ENCODE peak calls at places on chromosomes 3 and 15, in seven cellular contexts. One of them, this sample, is unnamed.
A peak's percentile ranks its signal among the peaks of the same experiment; 100 is the strongest.

GRCh38 chr3:163138258-163138657 is 1641.7 kb downstream of the OTOL1 start:
- DNase-seq in endodermal cell: no peak
- DNase-seq in cardiac muscle cell: no peak
- DNase-seq in sigmoid colon: no peak
- DNase-seq in spleen: no peak
- DNase-seq in H1: no peak
- DNase-seq in CD8-positive, alpha-beta T cell: no peak
- DNase-seq in this sample: no peak

GRCh38 chr15:75666823-75667501 is 19.2 kb downstream of the SNX33 start:
- DNase-seq in cardiac muscle cell: peak; percentile 97
- DNase-seq in spleen: peak; percentile 63
- DNase-seq in H1: no peak
- DNase-seq in endodermal cell: no peak
- DNase-seq in CD8-positive, alpha-beta T cell: no peak
- DNase-seq in sigmoid colon: no peak
- DNase-seq in this sample: no peak

GRCh38 chr3:69806735-69807438 is 67.6 kb downstream of the MITF start:
- DNase-seq in H1: no peak
- DNase-seq in sigmoid colon: no peak
- DNase-seq in spleen: no peak
- DNase-seq in cardiac muscle cell: no peak
- DNase-seq in CD8-positive, alpha-beta T cell: no peak
- DNase-seq in endodermal cell: no peak
- DNase-seq in this sample: no peak

GRCh38 chr15:60634815-60635214 is 155.9 kb upstream of the ICE2 start:
- DNase-seq in endodermal cell: no peak
- DNase-seq in spleen: peak; percentile 81
- DNase-seq in cardiac muscle cell: no peak
- DNase-seq in CD8-positive, alpha-beta T cell: no peak
- DNase-seq in H1: no peak
- DNase-seq in sigmoid colon: no peak
- DNase-seq in this sample: no peak

GRCh38 chr15:81091889-81092558 is 42.0 kb upstream of the CFAP161 start:
- DNase-seq in sigmoid colon: no peak
- DNase-seq in spleen: no peak
- DNase-seq in CD8-positive, alpha-beta T cell: no peak
- DNase-seq in H1: no peak
- DNase-seq in endodermal cell: no peak
- DNase-seq in cardiac muscle cell: peak; percentile 71
- DNase-seq in this sample: no peak

GRCh38 chr3:114939920-114940319 is 207.2 kb downstream of the ZBTB20 start:
- DNase-seq in cardiac muscle cell: no peak
- DNase-seq in H1: no peak
- DNase-seq in spleen: no peak
- DNase-seq in sigmoid colon: no peak
- DNase-seq in CD8-positive, alpha-beta T cell: no peak
- DNase-seq in endodermal cell: no peak
- DNase-seq in this sample: no peak

GRCh38 chr3:150346956-150347863 is 60.9 kb upstream of the TSC22D2 start:
- DNase-seq in endodermal cell: no peak
- DNase-seq in spleen: no peak
- DNase-seq in sigmoid colon: no peak
- DNase-seq in H1: no peak
- DNase-seq in CD8-positive, alpha-beta T cell: no peak
- DNase-seq in cardiac muscle cell: no peak
- DNase-seq in this sample: no peak

GRCh38 chr3:101036213-101036618 is 43.0 kb upstream of the ABI3BP start:
- DNase-seq in cardiac muscle cell: peak; percentile 94
- DNase-seq in H1: peak; percentile 21
- DNase-seq in endodermal cell: peak; percentile 62
- DNase-seq in spleen: no peak
- DNase-seq in CD8-positive, alpha-beta T cell: no peak
- DNase-seq in sigmoid colon: no peak
- DNase-seq in this sample: no peak

GRCh38 chr3:23928525-23928924 is 11.6 kb downstream of the RPL15 start:
- DNase-seq in endodermal cell: no peak
- DNase-seq in H1: no peak
- DNase-seq in CD8-positive, alpha-beta T cell: no peak
- DNase-seq in cardiac muscle cell: no peak
- DNase-seq in sigmoid colon: no peak
- DNase-seq in spleen: no peak
- DNase-seq in this sample: no peak

GRCh38 chr3:45841380-45841700 is 579 bp downstream of the LZTFL1 start:
- DNase-seq in sigmoid colon: no peak
- DNase-seq in endodermal cell: no peak
- DNase-seq in CD8-positive, alpha-beta T cell: peak; percentile 4
- DNase-seq in H1: no peak
- DNase-seq in cardiac muscle cell: peak; percentile 26
- DNase-seq in spleen: no peak
- DNase-seq in this sample: no peak

GRCh38 chr15:69576035-69576526 is 123.5 kb downstream of the RPLP1 start:
- DNase-seq in endodermal cell: peak; percentile 80
- DNase-seq in H1: no peak
- DNase-seq in cardiac muscle cell: peak; percentile 38
- DNase-seq in CD8-positive, alpha-beta T cell: peak; percentile 64
- DNase-seq in spleen: peak; percentile 91
- DNase-seq in sigmoid colon: no peak
- DNase-seq in this sample: peak; percentile 32

DNA sequence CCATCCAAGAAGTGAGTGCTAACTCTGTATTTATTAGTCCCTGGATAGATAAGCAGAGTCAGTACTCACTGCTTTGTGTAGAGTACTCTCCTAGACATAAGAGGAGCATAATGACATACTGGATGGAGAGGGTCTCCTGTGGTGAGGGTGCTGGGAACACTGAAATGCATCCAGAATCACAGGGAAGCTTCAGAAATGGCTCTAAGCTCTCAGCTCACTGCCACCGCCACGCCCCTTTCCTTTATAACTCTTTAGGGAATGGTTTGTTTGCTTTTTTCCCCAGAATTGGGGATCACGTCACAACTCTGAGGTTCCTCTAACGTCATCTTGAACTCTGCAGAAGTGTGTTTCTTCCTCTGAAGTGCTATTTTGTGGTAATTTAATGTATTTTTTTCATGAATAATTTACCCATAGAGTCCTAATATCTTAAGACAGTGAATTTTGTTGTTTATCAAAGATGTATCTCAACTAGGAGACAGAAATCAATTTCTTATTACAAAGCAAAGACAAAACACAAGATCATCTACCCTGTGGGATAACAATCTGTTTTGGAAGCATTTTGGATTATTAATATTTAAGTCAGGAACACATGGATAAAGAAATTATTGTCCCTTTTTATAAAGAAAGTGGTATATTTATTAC is 154.6 kb downstream of the PTPRG start:
- DNase-seq in spleen: no peak
- DNase-seq in CD8-positive, alpha-beta T cell: no peak
- DNase-seq in H1: no peak
- DNase-seq in sigmoid colon: no peak
- DNase-seq in endodermal cell: no peak
- DNase-seq in cardiac muscle cell: no peak
- DNase-seq in this sample: no peak
- H3K4me3 ChIP-seq in spleen: no peak overlapping the region
- H3K4me3 ChIP-seq in CD8-positive, alpha-beta T cell: no peak overlapping the region
- H3K4me3 ChIP-seq in H1: no peak overlapping the region
- H3K4me3 ChIP-seq in sigmoid colon: no peak overlapping the region
- H3K4me3 ChIP-seq in endodermal cell: no peak overlapping the region
- H3K4me3 ChIP-seq in cardiac muscle cell: no peak overlapping the region
- H3K4me3 ChIP-seq in this sample: no peak overlapping the region

GRCh38 chr3:134407247-134407640 is 33.0 kb upstream of the AMOTL2 start:
- DNase-seq in CD8-positive, alpha-beta T cell: no peak
- DNase-seq in sigmoid colon: no peak
- DNase-seq in endodermal cell: no peak
- DNase-seq in H1: no peak
- DNase-seq in spleen: no peak
- DNase-seq in cardiac muscle cell: peak; percentile 15
- DNase-seq in this sample: no peak

GRCh38 chr3:134404366-134404885 is 30.2 kb upstream of the AMOTL2 start:
- DNase-seq in H1: no peak
- DNase-seq in CD8-positive, alpha-beta T cell: no peak
- DNase-seq in spleen: no peak
- DNase-seq in endodermal cell: no peak
- DNase-seq in cardiac muscle cell: no peak
- DNase-seq in sigmoid colon: no peak
- DNase-seq in this sample: no peak

GRCh38 chr3:134409041-134409440 is 34.8 kb upstream of the AMOTL2 start:
- DNase-seq in spleen: no peak
- DNase-seq in endodermal cell: no peak
- DNase-seq in CD8-positive, alpha-beta T cell: no peak
- DNase-seq in sigmoid colon: no peak
- DNase-seq in H1: no peak
- DNase-seq in cardiac muscle cell: no peak
- DNase-seq in this sample: no peak

GRCh38 chr3:134406331-134407246 is 32.3 kb upstream of the AMOTL2 start:
- DNase-seq in cardiac muscle cell: peak; percentile 20
- DNase-seq in H1: peak; percentile 50
- DNase-seq in endodermal cell: peak; percentile 86
- DNase-seq in spleen: no peak
- DNase-seq in CD8-positive, alpha-beta T cell: no peak
- DNase-seq in sigmoid colon: no peak
- DNase-seq in this sample: no peak
- H3K4me3 ChIP-seq in cardiac muscle cell: peak overlapping the region; percentile 18
- H3K4me3 ChIP-seq in H1: peak overlapping the region; percentile 46
- H3K4me3 ChIP-seq in endodermal cell: peak overlapping the region; percentile 76
- H3K4me3 ChIP-seq in spleen: peak overlapping the region; percentile 16
- H3K4me3 ChIP-seq in CD8-positive, alpha-beta T cell: no peak overlapping the region
- H3K4me3 ChIP-seq in sigmoid colon: peak overlapping the region; percentile 7
- H3K4me3 ChIP-seq in this sample: no peak overlapping the region

GRCh38 chr3:127456471-127457093 is 134.0 kb downstream of the TPRA1 start:
- DNase-seq in H1: no peak
- DNase-seq in sigmoid colon: peak; percentile 60
- DNase-seq in spleen: peak; percentile 61
- DNase-seq in cardiac muscle cell: peak; percentile 63
- DNase-seq in CD8-positive, alpha-beta T cell: no peak
- DNase-seq in endodermal cell: peak; percentile 61
- DNase-seq in this sample: no peak
- H3K4me3 ChIP-seq in H1: peak overlapping the region; percentile 43
- H3K4me3 ChIP-seq in sigmoid colon: no peak overlapping the region
- H3K4me3 ChIP-seq in spleen: no peak overlapping the region
- H3K4me3 ChIP-seq in cardiac muscle cell: no peak overlapping the region
- H3K4me3 ChIP-seq in CD8-positive, alpha-beta T cell: no peak overlapping the region
- H3K4me3 ChIP-seq in endodermal cell: no peak overlapping the region
- H3K4me3 ChIP-seq in this sample: no peak overlapping the region

GRCh38 chr15:40006646-40007045 is 32.3 kb downstream of the SRP14 start:
- DNase-seq in H1: no peak
- DNase-seq in sigmoid colon: no peak
- DNase-seq in spleen: no peak
- DNase-seq in endodermal cell: no peak
- DNase-seq in CD8-positive, alpha-beta T cell: no peak
- DNase-seq in cardiac muscle cell: no peak
- DNase-seq in this sample: no peak
- H3K4me3 ChIP-seq in H1: no peak overlapping the region
- H3K4me3 ChIP-seq in sigmoid colon: no peak overlapping the region
- H3K4me3 ChIP-seq in spleen: no peak overlapping the region
- H3K4me3 ChIP-seq in endodermal cell: no peak overlapping the region
- H3K4me3 ChIP-seq in CD8-positive, alpha-beta T cell: no peak overlapping the region
- H3K4me3 ChIP-seq in cardiac muscle cell: no peak overlapping the region
- H3K4me3 ChIP-seq in this sample: no peak overlapping the region

DNA sequence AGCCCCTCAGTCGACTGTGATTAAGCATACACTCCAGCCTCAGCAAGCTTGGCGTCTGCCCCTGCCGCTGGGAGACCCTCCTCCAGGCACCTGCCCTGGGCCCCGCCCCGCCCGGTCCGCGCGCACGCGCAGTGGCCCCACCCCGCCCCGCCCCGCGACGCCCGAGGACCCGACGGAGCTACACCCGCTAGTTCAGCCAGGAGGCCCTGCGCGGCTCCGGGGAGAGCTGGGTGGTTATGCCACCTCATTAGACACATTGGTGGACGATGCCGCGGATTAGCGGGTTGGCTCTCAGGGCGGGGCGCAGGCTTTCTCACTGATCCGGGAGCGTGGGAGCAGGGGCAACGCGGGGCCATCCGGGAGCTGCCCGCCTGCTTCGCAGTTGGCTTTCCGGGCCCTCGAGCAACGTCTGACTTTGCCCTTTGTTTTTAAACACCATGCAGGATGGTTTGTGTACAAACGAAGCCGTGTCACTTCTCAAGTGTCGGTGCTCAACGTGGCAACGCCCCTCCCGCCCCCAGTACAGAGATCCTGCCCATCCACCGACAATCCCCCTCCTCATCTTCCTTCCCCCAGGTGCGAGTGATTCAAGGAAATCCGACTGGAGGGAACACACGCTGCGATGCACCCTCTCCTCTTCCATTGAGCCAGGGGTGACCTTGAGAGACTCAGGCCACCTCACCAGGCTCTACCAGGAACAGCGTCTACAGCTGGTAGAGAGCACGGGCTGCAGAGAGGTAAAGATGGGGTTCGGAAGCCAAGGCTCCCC is 109.3 kb downstream of the SHQ1 start:
- DNase-seq in cardiac muscle cell: peak; percentile 49
- DNase-seq in sigmoid colon: no peak
- DNase-seq in spleen: peak; percentile 89
- DNase-seq in endodermal cell: peak; percentile 95
- DNase-seq in CD8-positive, alpha-beta T cell: peak; percentile 73
- DNase-seq in H1: no peak
- DNase-seq in this sample: no peak
- H3K4me3 ChIP-seq in cardiac muscle cell: peak overlapping the region; percentile 21
- H3K4me3 ChIP-seq in sigmoid colon: peak overlapping the region; percentile 6
- H3K4me3 ChIP-seq in spleen: peak overlapping the region; percentile 33
- H3K4me3 ChIP-seq in endodermal cell: peak overlapping the region; percentile 76
- H3K4me3 ChIP-seq in CD8-positive, alpha-beta T cell: peak overlapping the region; percentile 56
- H3K4me3 ChIP-seq in H1: peak overlapping the region; percentile 29
- H3K4me3 ChIP-seq in this sample: no peak overlapping the region

DNA sequence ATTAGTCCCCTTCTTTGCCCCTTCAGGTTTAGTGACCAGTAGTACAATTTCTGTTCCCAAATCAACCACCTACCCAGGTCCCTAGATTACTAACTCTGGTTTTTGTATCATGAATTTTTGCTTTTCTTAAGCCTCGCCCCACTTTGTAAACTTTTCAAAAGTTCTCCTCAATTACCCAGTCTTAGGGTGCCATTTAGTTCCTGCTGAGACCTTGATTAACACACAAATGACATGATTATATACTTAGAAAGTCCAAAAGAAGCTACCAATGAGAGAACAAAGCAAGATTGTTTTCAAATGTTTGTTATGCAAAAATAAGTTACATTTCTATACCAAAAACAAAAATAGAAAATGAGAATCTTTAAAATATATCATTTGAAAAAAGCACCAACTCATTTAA is 594.4 kb downstream of the SQOR start:
- DNase-seq in sigmoid colon: no peak
- DNase-seq in CD8-positive, alpha-beta T cell: no peak
- DNase-seq in endodermal cell: no peak
- DNase-seq in cardiac muscle cell: no peak
- DNase-seq in spleen: no peak
- DNase-seq in H1: no peak
- DNase-seq in this sample: no peak
- H3K4me3 ChIP-seq in sigmoid colon: no peak overlapping the region
- H3K4me3 ChIP-seq in CD8-positive, alpha-beta T cell: no peak overlapping the region
- H3K4me3 ChIP-seq in endodermal cell: no peak overlapping the region
- H3K4me3 ChIP-seq in cardiac muscle cell: no peak overlapping the region
- H3K4me3 ChIP-seq in spleen: no peak overlapping the region
- H3K4me3 ChIP-seq in H1: no peak overlapping the region
- H3K4me3 ChIP-seq in this sample: no peak overlapping the region

This sample was measured in Jurkat, Clone E6-1.